ENCODE peak calls at places on chromosomes 7 and 10, in seven cellular contexts. G, O, S, U, K, W and L are unnamed samples.

GRCh38 chr7:139853576-139854511 is 24.8 kb downstream of the TBXAS1 start:
- DNase-seq in G (no peak), K (no peak), S (no peak), O (peak), U (no peak), W (no peak), L (no peak)

GRCh38 chr10:103192451-103193106 is 493 bp downstream of the NT5C2 start:
- DNase-seq in S (peak), G (no peak), W (no peak), K (peak), U (no peak), O (peak), L (peak)

GRCh38 chr7:123154231-123154860 is 45.4 kb downstream of the SLC13A1 start:
- DNase-seq in G (peak), S (peak), K (peak), W (peak), U (peak), O (peak), L (peak)

GRCh38 chr7:34497153-34497777 is 160.8 kb upstream of the NPSR1 start:
- DNase-seq in S (peak), W (no peak), G (peak), U (no peak), K (no peak), O (peak), L (peak)

GRCh38 chr7:55515569-55516279 is 56.6 kb downstream of the VOPP1 start:
- DNase-seq in U (no peak), S (no peak), W (no peak), K (no peak), G (no peak), O (no peak), L (no peak)

GRCh38 chr10:130171196-130171595 is 35.0 kb downstream of the GLRX3 start:
- DNase-seq in G (no peak), K (no peak), O (no peak), U (no peak), S (no peak), W (no peak), L (no peak)

GRCh38 chr10:75210193-75211006 is at the start of gene VDAC2:
- DNase-seq in U (no peak), K (peak), S (peak), O (peak), W (peak), G (peak), L (peak)

GRCh38 chr7:88095-88926 is 104.1 kb upstream of the FAM20C start:
- DNase-seq in K (no peak), G (peak), U (no peak), S (no peak), O (peak), W (no peak), L (no peak)

GRCh38 chr7:149620961-149621360 is 123.4 kb upstream of the ZNF746 start:
- DNase-seq in G (no peak), U (no peak), W (no peak), O (no peak), S (no peak), K (no peak), L (no peak)

GRCh38 chr10:97538401-97538800 is 34.2 kb upstream of the ANKRD2 start:
- DNase-seq in W (no peak), U (no peak), G (no peak), O (no peak), K (no peak), S (no peak), L (no peak)

GRCh38 chr7:78317371-78317770 is 518.8 kb downstream of the PHTF2 start:
- DNase-seq in O (no peak), U (no peak), G (no peak), W (no peak), S (no peak), K (no peak), L (no peak)

GRCh38 chr10:21399392-21400015 is 126.0 kb downstream of the SKIDA1 start:
- DNase-seq in W (no peak), K (peak), U (no peak), G (no peak), O (no peak), S (no peak), L (no peak)

GRCh38 chr10:129936266-129936922 is 27.7 kb downstream of the EBF3 start:
- DNase-seq in K (no peak), O (no peak), W (no peak), G (no peak), U (no peak), S (no peak), L (no peak)

GRCh38 chr7:42982604-42983115 is 50.5 kb downstream of the MRPL32 start:
- DNase-seq in S (no peak), G (no peak), K (peak), W (no peak), O (no peak), U (no peak), L (no peak)

GRCh38 chr10:2296179-2296578 is 558.9 kb upstream of the ADARB2 start:
- DNase-seq in S (no peak), O (no peak), G (no peak), K (no peak), U (no peak), W (no peak), L (no peak)

GRCh38 chr10:74916283-74916682 is 89.9 kb downstream of the KAT6B start:
- DNase-seq in O (no peak), G (no peak), S (no peak), K (no peak), W (no peak), U (no peak), L (no peak)

GRCh38 chr10:85238676-85239075 is 910.3 kb downstream of the CCSER2 start:
- DNase-seq in K (no peak), U (no peak), G (no peak), S (no peak), O (no peak), W (no peak), L (no peak)
- TF ChIP-seq SIN3A in K (no peak), U (no peak), G (no peak), S (no peak), O (no peak), W (no peak), L (no peak)

GRCh38 chr7:150847536-150847935 is 4.8 kb upstream of the AOC1 start:
- DNase-seq in W (no peak), S (no peak), G (no peak), U (no peak), K (no peak), O (no peak), L (no peak)

GRCh38 chr7:150848111-150848510 is 4.2 kb upstream of the AOC1 start:
- DNase-seq in K (no peak), O (peak), G (no peak), S (no peak), U (no peak), W (no peak), L (no peak)

GRCh38 chr7:150842716-150843115 is 9.6 kb upstream of the AOC1 start:
- DNase-seq in G (no peak), U (no peak), K (no peak), S (no peak), O (no peak), W (no peak), L (no peak)

GRCh38 chr7:150846291-150847115 is 5.8 kb upstream of the AOC1 start:
- DNase-seq in U (no peak), K (no peak), W (no peak), G (no peak), S (no peak), O (no peak), L (no peak)

DNA sequence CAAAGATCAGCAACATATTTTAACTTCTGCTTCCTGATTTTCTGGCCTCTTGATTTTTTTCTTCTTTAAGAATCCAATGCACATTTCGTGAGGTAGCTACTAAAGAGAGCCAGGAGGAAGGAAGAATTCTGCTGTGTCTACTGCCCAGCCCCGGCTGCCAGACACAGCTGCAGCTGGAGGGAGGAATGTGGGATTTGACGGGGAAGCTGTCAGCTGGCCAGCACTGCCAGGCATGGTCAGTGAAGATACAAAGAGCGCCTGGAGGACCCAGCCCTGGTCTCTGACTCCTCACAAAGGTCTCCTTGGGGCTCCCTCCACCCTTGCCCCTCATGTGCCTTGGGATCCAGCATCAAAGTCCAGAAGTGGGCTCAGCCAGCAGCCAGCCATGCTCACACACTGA is 6.8 kb upstream of the AOC1 start:
- DNase-seq in S (no peak), K (no peak), W (no peak), O (no peak), G (no peak), U (no peak), L (peak)
- TF ChIP-seq SIN3A in S (no peak), K (no peak), W (no peak), O (peak), G (no peak), U (no peak), L (no peak)

GRCh38 chr10:22554481-22555182 is 159.7 kb downstream of the PIP4K2A start:
- DNase-seq in S (no peak), O (no peak), K (no peak), G (no peak), W (no peak), U (no peak), L (peak)

GRCh38 chr10:22553452-22553995 is 160.9 kb downstream of the PIP4K2A start:
- DNase-seq in S (no peak), W (no peak), O (no peak), U (no peak), G (no peak), K (no peak), L (no peak)

GRCh38 chr10:22551966-22552365 is 162.4 kb downstream of the PIP4K2A start:
- DNase-seq in U (no peak), K (no peak), S (no peak), W (no peak), O (no peak), G (no peak), L (no peak)

GRCh38 chr10:22550732-22551131 is 163.6 kb downstream of the PIP4K2A start:
- DNase-seq in O (peak), G (peak), U (no peak), W (no peak), K (peak), S (peak), L (peak)

GRCh38 chr10:22552888-22553378 is 161.4 kb downstream of the PIP4K2A start:
- DNase-seq in U (no peak), K (no peak), W (no peak), O (no peak), S (no peak), G (no peak), L (no peak)
- TF ChIP-seq SIN3A in U (no peak), K (no peak), W (no peak), O (no peak), S (no peak), G (no peak), L (no peak)

DNA sequence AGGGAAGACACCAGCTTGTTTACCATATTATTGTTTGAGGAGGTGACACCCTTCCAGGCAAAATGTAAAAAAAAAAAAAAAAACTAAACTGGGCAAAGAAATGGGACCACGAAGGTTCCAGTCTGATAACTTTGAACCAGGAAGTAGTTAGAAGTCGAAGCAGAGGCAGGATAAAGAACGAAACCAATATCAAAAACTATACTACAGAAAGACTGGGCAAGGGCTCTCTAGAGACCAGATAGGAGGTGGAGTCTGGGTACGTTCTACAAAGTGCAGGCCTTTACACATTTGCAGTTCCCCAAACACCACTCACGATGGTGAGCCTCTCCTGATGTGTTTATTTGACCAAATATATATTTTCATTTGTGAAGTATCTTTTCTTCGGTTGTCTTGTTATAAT is 125.7 kb upstream of the CDK1 start:
- DNase-seq in S (no peak), K (no peak), G (no peak), U (no peak), W (peak), O (no peak), L (no peak)
- TF ChIP-seq SIN3A in S (no peak), K (no peak), G (no peak), U (no peak), W (no peak), O (no peak), L (no peak)

GRCh38 chr10:93085272-93085859 is 11.7 kb downstream of the CYP26A1 start:
- DNase-seq in O (no peak), U (no peak), W (peak), K (no peak), S (no peak), G (no peak), L (no peak)
- TF ChIP-seq SIN3A in O (no peak), U (no peak), W (no peak), K (no peak), S (no peak), G (no peak), L (no peak)

DNA sequence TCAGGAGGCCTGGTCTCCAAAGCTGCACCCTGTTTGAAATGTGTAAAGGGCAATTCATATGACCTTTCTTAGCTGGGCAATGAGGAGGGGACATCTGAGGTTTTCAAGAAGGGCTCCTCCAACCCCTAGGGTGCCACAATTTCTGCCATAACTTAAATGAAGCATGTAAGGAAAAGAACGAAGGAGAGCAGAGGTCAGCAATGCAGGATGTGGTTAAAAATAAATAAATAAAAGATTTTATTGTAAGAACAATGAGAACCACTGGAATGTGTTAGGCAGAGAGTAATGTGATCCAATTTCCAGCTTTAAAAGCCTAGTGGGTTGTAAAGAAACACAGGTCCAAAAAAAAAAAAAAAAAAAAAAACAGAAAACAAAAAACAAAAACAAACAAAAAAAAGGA is 673.1 kb downstream of the TNS3 start:
- DNase-seq in W (no peak), G (no peak), S (no peak), K (no peak), O (no peak), U (no peak), L (no peak)
- TF ChIP-seq SIN3A in W (no peak), G (no peak), S (no peak), K (no peak), O (no peak), U (no peak), L (no peak)

GRCh38 chr7:157827045-157827862 is 490.4 kb downstream of the DNAJB6 start:
- DNase-seq in U (no peak), W (no peak), O (no peak), K (no peak), S (no peak), G (no peak), L (no peak)
- TF ChIP-seq SIN3A in U (no peak), W (no peak), O (no peak), K (no peak), S (no peak), G (no peak), L (no peak)

GRCh38 chr7:2281556-2281955 is 32.7 kb downstream of the SNX8 start:
- DNase-seq in G (peak), O (no peak), U (no peak), W (no peak), K (no peak), S (no peak), L (peak)

GRCh38 chr7:2283074-2283473 is 31.2 kb downstream of the SNX8 start:
- DNase-seq in K (no peak), U (no peak), G (peak), W (no peak), O (no peak), S (no peak), L (no peak)

GRCh38 chr7:2282185-2282751 is 32.0 kb downstream of the SNX8 start:
- DNase-seq in O (no peak), G (peak), U (no peak), S (no peak), K (no peak), W (no peak), L (no peak)

GRCh38 chr7:2278026-2278425 is 36.0 kb downstream of the NUDT1 start:
- DNase-seq in K (no peak), G (no peak), O (no peak), S (no peak), U (no peak), W (no peak), L (no peak)

DNA sequence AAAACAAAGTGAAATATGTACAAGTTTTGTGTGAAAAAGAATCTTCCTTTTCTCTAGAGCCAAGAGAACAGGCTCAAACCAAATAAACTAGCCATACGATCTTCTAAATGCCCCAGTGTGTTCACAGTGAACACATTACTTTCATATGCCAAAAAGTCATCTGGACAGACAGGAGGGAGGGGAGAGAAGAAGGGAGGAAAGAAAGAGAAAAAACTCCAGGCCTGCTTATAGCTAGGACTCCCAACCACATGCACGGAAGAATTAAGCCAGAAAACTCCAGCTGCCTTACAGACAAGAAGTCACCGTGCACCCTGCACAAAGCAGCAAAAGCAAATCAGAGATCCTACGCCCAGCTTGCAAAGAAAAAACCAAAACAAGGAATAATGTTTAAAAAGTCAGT is 34.4 kb downstream of the SNX8 start:
- DNase-seq in U (no peak), W (no peak), K (no peak), S (no peak), O (no peak), G (no peak), L (no peak)
- TF ChIP-seq SIN3A in U (no peak), W (no peak), K (no peak), S (no peak), O (no peak), G (no peak), L (no peak)

GRCh38 chr7:41912426-41912825 is 209.5 kb upstream of the INHBA start:
- DNase-seq in O (no peak), W (no peak), K (no peak), U (no peak), G (no peak), S (no peak), L (no peak)
- TF ChIP-seq SIN3A in O (no peak), W (no peak), K (no peak), U (no peak), G (no peak), S (no peak), L (no peak)